ENCODE peak calls at places on chromosomes 5 and 9, in four cellular contexts. W is GM23338, V is IMR-90, J is tibial artery. T is an unnamed sample. For H3K4me1, the result is how much of the 10 kb centered on the place peaks cover.

GRCh38 chr9:22037954-22038690 is 29.0 kb upstream of the CDKN2B start:
- DNase-seq in V (peak), W (peak), J (no peak), T (no peak)

GRCh38 chr5:135398160-135398854 is 724 bp downstream of the MACROH2A1 start:
- DNase-seq in W (peak), J (no peak), V (no peak), T (no peak)

GRCh38 chr5:16574789-16575785 is 41.7 kb downstream of the RETREG1 start:
- DNase-seq in J (peak), W (peak), V (peak), T (no peak)

GRCh38 chr5:160165137-160166068 is 46.2 kb upstream of the PWWP2A start:
- DNase-seq in W (peak), J (peak), V (peak), T (peak)

GRCh38 chr9:86598411-86599239 is 244.4 kb upstream of the TUT7 start:
- DNase-seq in J (no peak), W (no peak), V (no peak), T (no peak)

GRCh38 chr9:127847155-127847463 is 7.3 kb downstream of the ENG start:
- DNase-seq in V (no peak), J (peak), W (no peak), T (no peak)

GRCh38 chr9:131464354-131465000 is 38.2 kb upstream of the POMT1 start:
- DNase-seq in V (no peak), J (no peak), W (no peak), T (no peak)

GRCh38 chr5:80181618-80182211 is 74.1 kb downstream of the SERINC5 start:
- DNase-seq in V (no peak), J (no peak), W (no peak), T (no peak)

GRCh38 chr5:168843277-168843997 is 264.3 kb upstream of the PANK3 start:
- DNase-seq in V (no peak), W (no peak), J (no peak), T (no peak)

GRCh38 chr5:60207031-60207430 is 313.5 kb upstream of the PDE4D start:
- DNase-seq in J (peak), W (no peak), V (no peak), T (no peak)

GRCh38 chr5:72244862-72245371 is 75.1 kb downstream of the MRPS27 start:
- DNase-seq in V (peak), W (peak), J (no peak), T (no peak)

GRCh38 chr5:13632676-13633075 is 311.8 kb downstream of the DNAH5 start:
- DNase-seq in J (no peak), W (no peak), V (peak), T (no peak)

GRCh38 chr5:100970646-100971045 is 67.6 kb upstream of the ST8SIA4 start:
- DNase-seq in W (no peak), V (no peak), J (no peak), T (no peak)

GRCh38 chr5:167412506-167412905 is 878.9 kb upstream of the WWC1 start:
- DNase-seq in J (no peak), W (no peak), V (no peak), T (no peak)

GRCh38 chr9:138070815-138071214 is 193.2 kb downstream of the CACNA1B start:
- DNase-seq in W (no peak), V (no peak), J (no peak), T (peak)

GRCh38 chr5:41296066-41296465 is 82.7 kb upstream of the C6 start:
- DNase-seq in V (no peak), J (no peak), W (no peak), T (no peak)

GRCh38 chr5:101686541-101686940 is 609.5 kb downstream of the SLCO4C1 start:
- DNase-seq in W (peak), J (no peak), V (no peak), T (no peak)

GRCh38 chr5:153168226-153168625 is 322.2 kb upstream of the GRIA1 start:
- DNase-seq in J (no peak), W (no peak), V (no peak), T (no peak)

GRCh38 chr5:6503342-6503741 is 54.7 kb downstream of the UBE2QL1 start:
- DNase-seq in V (no peak), W (no peak), J (no peak), T (no peak)

GRCh38 chr9:37432020-37432419 is 9.5 kb downstream of the GRHPR start:
- DNase-seq in J (no peak), V (no peak), W (no peak), T (no peak)

GRCh38 chr5:134070648-134070978 is 43.9 kb upstream of the TCF7 start:
- DNase-seq in V (peak), W (no peak), J (no peak), T (no peak)
- TF ChIP-seq CTCF in V (no peak), W (no peak), J (no peak), T (no peak)

GRCh38 chr9:94867281-94867841 is 140.9 kb downstream of the AOPEP start:
- DNase-seq in J (peak), V (peak), W (peak), T (peak)
- H3K4me1 ChIP-seq in J (under half), V (under half), W (under half), T (half or more)

DNA sequence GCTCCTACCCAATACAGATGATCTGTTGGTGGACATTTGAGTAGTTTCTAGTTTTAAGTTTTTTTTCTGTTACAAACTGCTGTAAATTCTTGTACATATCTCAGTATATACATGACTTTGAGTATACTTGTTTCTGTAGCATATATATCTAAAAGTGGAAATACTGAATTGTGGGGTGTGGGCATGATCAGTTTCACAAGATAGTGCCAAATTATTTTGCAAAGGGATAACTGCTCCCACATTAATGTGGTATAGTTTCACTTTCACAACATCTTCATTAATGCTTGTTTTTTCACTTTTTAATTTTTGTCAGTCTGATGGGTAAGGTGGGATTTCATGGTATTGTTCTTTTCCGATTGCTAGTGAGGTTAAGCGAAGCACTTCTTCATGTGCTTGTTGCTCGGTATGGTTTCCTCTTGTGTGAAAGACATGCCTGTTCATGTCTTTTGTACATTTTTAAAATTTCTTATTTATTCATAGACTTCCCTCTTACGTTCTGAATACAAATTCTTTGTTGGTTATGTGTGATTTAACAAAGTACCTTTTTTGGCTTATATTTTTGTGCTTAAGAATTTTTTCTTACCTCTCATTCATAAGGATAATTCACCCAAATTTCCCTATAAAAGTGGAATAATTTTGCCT is 103.5 kb downstream of the CDC42SE2 start:
- DNase-seq in W (no peak), V (no peak), J (no peak), T (no peak)
- H3K27ac ChIP-seq in W (no peak), V (no peak), J (no peak), T (no peak)

GRCh38 chr9:116166713-116167112 is 13.1 kb downstream of the PAPPA start:
- DNase-seq in V (no peak), W (peak), J (no peak), T (no peak)
- TF ChIP-seq CTCF in V (peak), W (peak), J (no peak), T (no peak)

T was measured in right atrium auricular region.